ENCODE peak calls at places on chromosomes 12 and 14, in five cellular contexts. B is HuH-7, C is astrocyte of the spinal cord, X is astrocyte of the cerebellum, T is NCI-H2107. Z is an unnamed sample.

GRCh38 chr14:92880851-92881250 is 42.1 kb upstream of the CHGA start:
- DNase-seq in C (peak), X (no peak), B (peak), T (peak), Z (no peak)

GRCh38 chr12:117518594-117519270 is 157.3 kb upstream of the NOS1 start:
- DNase-seq in B (no peak), T (no peak), X (no peak), C (peak), Z (no peak)

GRCh38 chr12:92424338-92424737 is 278.5 kb upstream of the PLEKHG7 start:
- DNase-seq in X (no peak), T (no peak), C (peak), B (no peak), Z (no peak)

GRCh38 chr14:55329999-55330710 is 58.9 kb downstream of the FBXO34 start:
- DNase-seq in T (no peak), C (no peak), X (no peak), B (no peak), Z (no peak)

GRCh38 chr12:132614861-132615578 is 3.6 kb upstream of the P2RX2 start:
- DNase-seq in T (peak), B (peak), C (peak), X (peak), Z (no peak)

GRCh38 chr12:109727746-109728726 is 14.4 kb downstream of the FAM222A start:
- DNase-seq in T (no peak), C (no peak), X (no peak), B (no peak), Z (no peak)

GRCh38 chr14:85601246-85601645 is 71.3 kb downstream of the FLRT2 start:
- DNase-seq in C (no peak), B (no peak), T (peak), X (no peak), Z (no peak)

GRCh38 chr12:32201996-32202395 is 95.3 kb downstream of the BICD1 start:
- DNase-seq in T (no peak), B (no peak), X (no peak), C (no peak), Z (no peak)

GRCh38 chr12:121440768-121441167 is 40.9 kb downstream of the RNF34 start:
- DNase-seq in C (no peak), X (no peak), T (no peak), B (no peak), Z (no peak)

GRCh38 chr12:1790470-1790869 is 29.9 kb upstream of the LRTM2 start:
- DNase-seq in C (no peak), B (no peak), X (no peak), T (no peak), Z (no peak)